ENCODE peak calls at places on chromosomes 16 and 17, in six cellular contexts. Q, N, D, X, S and T are unnamed samples.

GRCh38 chr17:71168083-71168741 is 952.6 kb upstream of the SOX9 start:
- DNase-seq in X (no peak), S (no peak), N (no peak), Q (no peak), D (no peak), T (no peak)

GRCh38 chr16:84742561-84743200 is 42.9 kb downstream of the USP10 start:
- DNase-seq in D (no peak), S (no peak), X (no peak), N (no peak), Q (no peak), T (no peak)

GRCh38 chr17:32142857-32143524 is 689 bp downstream of the RHOT1 start:
- DNase-seq in N (peak; percentile 35), D (peak; percentile 58), X (no peak), S (peak; percentile 66), Q (no peak), T (peak; percentile 84)

GRCh38 chr17:17402558-17402957 is 74.2 kb upstream of the MED9 start:
- DNase-seq in X (no peak), D (no peak), N (no peak), Q (no peak), S (no peak), T (no peak)

GRCh38 chr17:40580140-40580539 is 14.9 kb upstream of the CCR7 start:
- DNase-seq in N (no peak), S (no peak), X (no peak), D (no peak), Q (no peak), T (no peak)

GRCh38 chr17:67400193-67400592 is 23.1 kb downstream of the PITPNC1 start:
- DNase-seq in S (no peak), D (no peak), N (no peak), Q (no peak), X (no peak), T (peak; percentile 42)

GRCh38 chr17:42387663-42388380 is 420 bp downstream of the STAT3 start:
- DNase-seq in Q (peak; percentile 36), S (peak; percentile 75), N (peak; percentile 53), D (peak; percentile 52), X (peak; percentile 30), T (peak; percentile 79)

GRCh38 chr16:72809446-72809845 is 238.5 kb downstream of the ZFHX3 start:
- DNase-seq in S (no peak), N (no peak), Q (no peak), X (no peak), D (no peak), T (no peak)

GRCh38 chr16:27851586-27851985 is 211.9 kb downstream of the GSG1L start:
- DNase-seq in Q (no peak), X (no peak), S (peak; percentile 33), D (no peak), N (no peak), T (no peak)

GRCh38 chr16:25260416-25260815 is 2.8 kb upstream of the ZKSCAN2 start:
- DNase-seq in Q (no peak), N (no peak), D (no peak), X (no peak), S (no peak), T (no peak)

GRCh38 chr17:40486513-40487370 is 14.7 kb downstream of the TNS4 start:
- DNase-seq in D (no peak), Q (no peak), X (no peak), N (no peak), S (no peak), T (no peak)

GRCh38 chr17:40341808-40342574 is 22.5 kb downstream of the GJD3 start:
- DNase-seq in X (no peak), Q (no peak), N (peak; percentile 48), S (no peak), D (peak; percentile 87), T (peak; percentile 96)

GRCh38 chr17:42984486-42984885 is 4.1 kb downstream of the RUNDC1 start:
- DNase-seq in S (no peak), X (no peak), D (no peak), N (no peak), Q (no peak), T (no peak)

GRCh38 chr16:11379420-11379819 is 34.2 kb downstream of the RMI2 start:
- DNase-seq in D (no peak), N (peak; percentile 27), Q (no peak), X (no peak), S (no peak), T (no peak)

GRCh38 chr17:28949185-28950016 is 1.9 kb downstream of the PHF12 start:
- DNase-seq in N (peak; percentile 73), X (peak; percentile 39), Q (peak; percentile 38), S (peak; percentile 87), D (peak; percentile 72), T (peak; percentile 85)

GRCh38 chr16:76668207-76668725 is 391.1 kb downstream of the CNTNAP4 start:
- DNase-seq in N (no peak), D (no peak), S (no peak), Q (no peak), X (no peak), T (peak; percentile 9)

GRCh38 chr17:79622201-79622601 is 11.3 kb upstream of the RBFOX3 start:
- DNase-seq in Q (no peak), N (no peak), X (peak; percentile 9), D (no peak), S (no peak), T (no peak)

GRCh38 chr17:65545708-65546523 is 15.5 kb downstream of the AXIN2 start:
- DNase-seq in X (no peak), D (no peak), N (no peak), S (no peak), Q (no peak), T (no peak)